ENCODE peak calls at places on chromosome X, in five cellular contexts. One of them, this sample, is unnamed.

GRCh38 chrX:155108427-155108826 is 37.1 kb downstream of the BRCC3 start:
- DNase-seq in activated T-cell treated with anti-CD3 and anti-CD28 coated beads, Interleukin-2, amount 50 U/mL, for 24 hours: no peak
- DNase-seq in left ventricle myocardium inferior: no peak
- DNase-seq in dermis blood vessel endothelial cell: no peak
- DNase-seq in GDM1: no peak
- DNase-seq in this sample: no peak

GRCh38 chrX:132330156-132330729 is 111.0 kb upstream of the RAP2C start:
- DNase-seq in activated T-cell treated with anti-CD3 and anti-CD28 coated beads, Interleukin-2, amount 50 U/mL, for 24 hours: no peak
- DNase-seq in left ventricle myocardium inferior: no peak
- DNase-seq in dermis blood vessel endothelial cell: no peak
- DNase-seq in GDM1: no peak
- DNase-seq in this sample: no peak

GRCh38 chrX:47297874-47298273 is 65.1 kb downstream of the USP11 start:
- DNase-seq in activated T-cell treated with anti-CD3 and anti-CD28 coated beads, Interleukin-2, amount 50 U/mL, for 24 hours: no peak
- DNase-seq in left ventricle myocardium inferior: no peak
- DNase-seq in dermis blood vessel endothelial cell: no peak
- DNase-seq in GDM1: no peak
- DNase-seq in this sample: peak

GRCh38 chrX:71996826-71997225 is 86.2 kb downstream of the NHSL2 start:
- DNase-seq in activated T-cell treated with anti-CD3 and anti-CD28 coated beads, Interleukin-2, amount 50 U/mL, for 24 hours: no peak
- DNase-seq in left ventricle myocardium inferior: peak
- DNase-seq in dermis blood vessel endothelial cell: no peak
- DNase-seq in GDM1: no peak
- DNase-seq in this sample: peak

GRCh38 chrX:114976321-114976720 is 41.1 kb downstream of the IL13RA2 start:
- DNase-seq in activated T-cell treated with anti-CD3 and anti-CD28 coated beads, Interleukin-2, amount 50 U/mL, for 24 hours: no peak
- DNase-seq in left ventricle myocardium inferior: no peak
- DNase-seq in dermis blood vessel endothelial cell: no peak
- DNase-seq in GDM1: no peak
- DNase-seq in this sample: no peak

GRCh38 chrX:103535206-103535605 is 15.9 kb upstream of the RAB40A start:
- DNase-seq in activated T-cell treated with anti-CD3 and anti-CD28 coated beads, Interleukin-2, amount 50 U/mL, for 24 hours: no peak
- DNase-seq in left ventricle myocardium inferior: no peak
- DNase-seq in dermis blood vessel endothelial cell: no peak
- DNase-seq in GDM1: no peak
- DNase-seq in this sample: no peak

GRCh38 chrX:38561126-38561868 is at the start of gene TSPAN7:
- DNase-seq in activated T-cell treated with anti-CD3 and anti-CD28 coated beads, Interleukin-2, amount 50 U/mL, for 24 hours: peak
- DNase-seq in left ventricle myocardium inferior: peak
- DNase-seq in dermis blood vessel endothelial cell: peak
- DNase-seq in GDM1: peak
- DNase-seq in this sample: peak

GRCh38 chrX:39527045-39527444 is 570.7 kb downstream of the BCOR start:
- DNase-seq in activated T-cell treated with anti-CD3 and anti-CD28 coated beads, Interleukin-2, amount 50 U/mL, for 24 hours: no peak
- DNase-seq in left ventricle myocardium inferior: no peak
- DNase-seq in dermis blood vessel endothelial cell: no peak
- DNase-seq in GDM1: no peak
- DNase-seq in this sample: no peak

GRCh38 chrX:78327370-78328048 is at the start of gene CYSLTR1:
- DNase-seq in activated T-cell treated with anti-CD3 and anti-CD28 coated beads, Interleukin-2, amount 50 U/mL, for 24 hours: no peak
- DNase-seq in left ventricle myocardium inferior: no peak
- DNase-seq in dermis blood vessel endothelial cell: no peak
- DNase-seq in GDM1: peak
- DNase-seq in this sample: no peak

GRCh38 chrX:68432648-68433047 is 647 bp downstream of the OPHN1 start:
- DNase-seq in activated T-cell treated with anti-CD3 and anti-CD28 coated beads, Interleukin-2, amount 50 U/mL, for 24 hours: no peak
- DNase-seq in left ventricle myocardium inferior: no peak
- DNase-seq in dermis blood vessel endothelial cell: peak
- DNase-seq in GDM1: no peak
- DNase-seq in this sample: no peak

GRCh38 chrX:1589356-1590130 is 1.9 kb upstream of the AKAP17A start:
- DNase-seq in activated T-cell treated with anti-CD3 and anti-CD28 coated beads, Interleukin-2, amount 50 U/mL, for 24 hours: peak
- DNase-seq in left ventricle myocardium inferior: no peak
- DNase-seq in dermis blood vessel endothelial cell: no peak
- DNase-seq in GDM1: no peak
- DNase-seq in this sample: no peak

GRCh38 chrX:19810809-19811208 is 76.6 kb downstream of the SH3KBP1 start:
- DNase-seq in activated T-cell treated with anti-CD3 and anti-CD28 coated beads, Interleukin-2, amount 50 U/mL, for 24 hours: no peak
- DNase-seq in left ventricle myocardium inferior: no peak
- DNase-seq in dermis blood vessel endothelial cell: no peak
- DNase-seq in GDM1: no peak
- DNase-seq in this sample: no peak

GRCh38 chrX:48665991-48666390 is 17.6 kb upstream of the WAS start:
- DNase-seq in activated T-cell treated with anti-CD3 and anti-CD28 coated beads, Interleukin-2, amount 50 U/mL, for 24 hours: no peak
- DNase-seq in left ventricle myocardium inferior: no peak
- DNase-seq in dermis blood vessel endothelial cell: no peak
- DNase-seq in GDM1: no peak
- DNase-seq in this sample: no peak

GRCh38 chrX:153845195-153845594 is 14.9 kb upstream of the PDZD4 start:
- DNase-seq in activated T-cell treated with anti-CD3 and anti-CD28 coated beads, Interleukin-2, amount 50 U/mL, for 24 hours: no peak
- DNase-seq in left ventricle myocardium inferior: no peak
- DNase-seq in dermis blood vessel endothelial cell: no peak
- DNase-seq in GDM1: no peak
- DNase-seq in this sample: no peak

GRCh38 chrX:23989689-23990088 is 37.3 kb downstream of the KLHL15 start:
- DNase-seq in activated T-cell treated with anti-CD3 and anti-CD28 coated beads, Interleukin-2, amount 50 U/mL, for 24 hours: no peak
- DNase-seq in left ventricle myocardium inferior: no peak
- DNase-seq in dermis blood vessel endothelial cell: no peak
- DNase-seq in GDM1: no peak
- DNase-seq in this sample: no peak

GRCh38 chrX:124098089-124098488 is 136.6 kb downstream of the STAG2 start:
- DNase-seq in activated T-cell treated with anti-CD3 and anti-CD28 coated beads, Interleukin-2, amount 50 U/mL, for 24 hours: no peak
- DNase-seq in left ventricle myocardium inferior: no peak
- DNase-seq in dermis blood vessel endothelial cell: peak
- DNase-seq in GDM1: peak
- DNase-seq in this sample: no peak